ENCODE peak calls at places on chromosomes 4 and X, in eight cellular contexts. Y is choroid plexus epithelial cell, J is fibroblast of villous mesenchyme, K is neural crest cell, G is tibial artery, D is Panc1, C is brain microvascular endothelial cell, X is HFF-Myc. M is an unnamed sample.

GRCh38 chr4:117560329-117560728 is 474.0 kb upstream of the NDST3 start:
- DNase-seq in Y (peak), J (peak), K (no peak), G (no peak), D (peak), C (no peak), X (no peak), M (no peak)

GRCh38 chr4:111632752-111633151 is 512.5 kb upstream of the FAM241A start:
- DNase-seq in Y (peak), J (peak), K (no peak), G (no peak), D (no peak), C (no peak), X (no peak), M (no peak)

GRCh38 chr4:157994863-157995262 is 178.0 kb downstream of the GASK1B start:
- DNase-seq in Y (no peak), J (peak), K (no peak), G (no peak), D (no peak), C (no peak), X (no peak), M (no peak)

GRCh38 chrX:85375333-85375738 is 4.1 kb downstream of the POF1B start:
- DNase-seq in Y (no peak), J (no peak), K (no peak), G (no peak), D (no peak), C (no peak), X (no peak), M (no peak)

GRCh38 chrX:37685452-37686347 is at the start of gene XK:
- DNase-seq in Y (peak), J (peak), K (peak), G (peak), D (no peak), C (peak), X (no peak), M (peak)

GRCh38 chr4:147477439-147477838 is 3.5 kb upstream of the EDNRA start:
- DNase-seq in Y (no peak), J (no peak), K (no peak), G (no peak), D (no peak), C (no peak), X (no peak), M (no peak)

GRCh38 chr4:181006509-181007290 is 1236.5 kb upstream of the TENM3 start:
- DNase-seq in Y (peak), J (no peak), K (no peak), G (no peak), D (no peak), C (no peak), X (no peak), M (no peak)

GRCh38 chrX:119177278-119177677 is 49.7 kb upstream of the KIAA1210 start:
- DNase-seq in Y (no peak), J (no peak), K (no peak), G (no peak), D (no peak), C (no peak), X (no peak), M (no peak)

GRCh38 chrX:78092296-78092695 is 11.8 kb upstream of the PGK1 start:
- DNase-seq in Y (peak), J (peak), K (no peak), G (no peak), D (no peak), C (peak), X (peak), M (no peak)

GRCh38 chrX:3184176-3184930 is 143.1 kb downstream of the ARSF start:
- DNase-seq in Y (peak), J (peak), K (no peak), G (peak), D (no peak), C (peak), X (peak), M (no peak)

GRCh38 chr4:1497189-1497801 is 91.1 kb upstream of the NKX1-1 start:
- DNase-seq in Y (no peak), J (no peak), K (no peak), G (no peak), D (no peak), C (no peak), X (no peak), M (no peak)

GRCh38 chr4:17324431-17324830 is 187.5 kb downstream of the QDPR start:
- DNase-seq in Y (peak), J (peak), K (peak), G (no peak), D (no peak), C (peak), X (no peak), M (no peak)

GRCh38 chrX:80290834-80291233 is 129.4 kb upstream of the TENT5D start:
- DNase-seq in Y (no peak), J (no peak), K (no peak), G (no peak), D (no peak), C (no peak), X (no peak), M (no peak)

GRCh38 chrX:52270453-52271116 is 85.9 kb downstream of the MAGED4 start:
- DNase-seq in Y (no peak), J (no peak), K (no peak), G (no peak), D (no peak), C (no peak), X (no peak), M (no peak)

DNA sequence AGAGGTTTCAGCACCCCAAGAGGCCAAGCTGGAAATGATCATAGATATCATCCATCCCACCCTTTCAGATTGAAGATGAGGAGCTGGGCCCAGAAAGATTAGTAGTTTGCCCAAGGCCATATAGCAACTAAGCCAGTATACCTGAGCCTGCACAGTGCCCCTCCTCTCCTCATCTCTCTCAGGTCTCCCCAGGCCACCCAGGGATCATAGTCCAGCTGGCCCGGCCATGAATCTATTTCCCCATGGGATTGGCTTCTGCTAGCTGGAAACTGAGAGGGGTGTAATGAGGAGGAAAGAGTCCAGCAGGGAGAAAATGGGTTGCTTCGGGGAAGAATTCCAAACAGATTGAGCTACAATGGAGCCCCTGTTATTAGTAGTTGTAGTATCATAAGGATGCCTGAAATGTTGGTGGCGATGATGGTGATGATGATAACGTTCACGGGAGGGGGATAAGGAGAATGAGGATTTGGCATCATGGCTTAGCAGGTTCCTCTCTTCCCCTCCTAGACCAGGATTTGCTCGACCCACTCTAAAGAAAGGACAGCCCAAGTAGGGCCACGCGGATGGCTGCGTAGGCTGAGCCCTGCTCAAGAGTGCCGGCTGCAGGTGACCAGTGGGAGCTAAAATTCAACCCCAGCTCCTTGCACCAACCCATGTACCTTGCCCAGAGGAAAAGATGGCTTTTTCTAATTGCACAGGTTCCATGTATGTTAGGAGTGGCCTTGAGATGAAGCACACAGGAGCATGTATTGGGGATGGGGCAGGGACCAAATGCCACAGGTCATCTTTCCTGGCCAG is 117.8 kb upstream of the PJA1 start:
- DNase-seq in Y (no peak), J (no peak), K (no peak), G (no peak), D (no peak), C (no peak), X (no peak), M (no peak)
- TF ChIP-seq CTCF in Y (peak), J (no peak), K (no peak), G (no peak), D (peak), C (peak), X (no peak), M (no peak)

GRCh38 chr4:137531951-137532868 is at the start of gene PCDH18:
- DNase-seq in Y (peak), J (peak), K (peak), G (peak), D (no peak), C (peak), X (peak), M (peak)

GRCh38 chr4:137532869-137533236 is 559 bp upstream of the PCDH18 start:
- DNase-seq in Y (peak), J (peak), K (no peak), G (no peak), D (no peak), C (no peak), X (no peak), M (no peak)

GRCh38 chr4:137530176-137530575 is 2.1 kb downstream of the PCDH18 start:
- DNase-seq in Y (peak), J (peak), K (no peak), G (no peak), D (no peak), C (peak), X (no peak), M (no peak)

GRCh38 chr4:137529432-137529831 is 2.9 kb downstream of the PCDH18 start:
- DNase-seq in Y (no peak), J (no peak), K (no peak), G (no peak), D (no peak), C (no peak), X (no peak), M (no peak)

DNA sequence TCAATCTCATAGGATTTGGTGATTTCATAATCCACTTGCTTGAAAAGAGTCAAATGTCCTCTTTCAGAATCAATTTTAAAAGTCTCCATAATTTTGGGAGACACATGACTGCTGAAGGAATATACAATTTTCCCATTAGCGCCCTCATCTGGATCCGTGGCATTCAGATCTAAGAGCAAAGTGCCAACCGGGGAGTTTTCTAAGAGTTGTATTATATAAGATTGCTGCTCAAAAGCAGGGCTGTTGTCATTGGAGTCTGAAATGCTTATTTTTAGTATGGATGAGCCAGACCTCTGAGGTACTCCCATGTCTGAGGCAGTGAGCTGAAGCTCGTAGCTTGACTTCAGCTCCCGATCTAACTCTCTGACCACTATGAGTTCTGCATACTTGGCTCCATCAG is 1.2 kb downstream of the PCDH18 start:
- DNase-seq in Y (peak), J (peak), K (no peak), G (no peak), D (no peak), C (peak), X (no peak), M (no peak)
- TF ChIP-seq CTCF in Y (peak), J (peak), K (peak), G (no peak), D (peak), C (peak), X (peak), M (peak)

GRCh38 chrX:8907678-8908077 is 106.5 kb upstream of the FAM9A start:
- DNase-seq in Y (no peak), J (no peak), K (no peak), G (no peak), D (no peak), C (no peak), X (no peak), M (no peak)

GRCh38 chrX:8906299-8906698 is 105.1 kb upstream of the FAM9A start:
- DNase-seq in Y (no peak), J (no peak), K (no peak), G (no peak), D (no peak), C (no peak), X (no peak), M (no peak)
- TF ChIP-seq CTCF in Y (no peak), J (no peak), K (no peak), G (no peak), D (no peak), C (no peak), X (no peak), M (no peak)

GRCh38 chr4:86818845-86819244 is 30.3 kb downstream of the SLC10A6 start:
- DNase-seq in Y (no peak), J (no peak), K (no peak), G (no peak), D (no peak), C (no peak), X (no peak), M (no peak)
- TF ChIP-seq CTCF in Y (peak), J (peak), K (no peak), G (no peak), D (no peak), C (no peak), X (no peak), M (peak)

GRCh38 chr4:167989815-167990214 is 102.5 kb upstream of the ANXA10 start:
- DNase-seq in Y (peak), J (no peak), K (no peak), G (no peak), D (peak), C (no peak), X (no peak), M (no peak)
- TF ChIP-seq CTCF in Y (no peak), J (no peak), K (no peak), G (no peak), D (peak), C (no peak), X (no peak), M (no peak)

GRCh38 chrX:81337805-81338204 is 135.9 kb downstream of the SH3BGRL start:
- DNase-seq in Y (no peak), J (no peak), K (no peak), G (no peak), D (no peak), C (no peak), X (no peak), M (no peak)

GRCh38 chrX:81338924-81339323 is 137.0 kb downstream of the SH3BGRL start:
- DNase-seq in Y (no peak), J (no peak), K (no peak), G (no peak), D (no peak), C (no peak), X (no peak), M (no peak)

GRCh38 chrX:81336455-81337144 is 134.7 kb downstream of the SH3BGRL start:
- DNase-seq in Y (peak), J (no peak), K (no peak), G (no peak), D (no peak), C (no peak), X (no peak), M (no peak)
- TF ChIP-seq CTCF in Y (no peak), J (no peak), K (no peak), G (no peak), D (no peak), C (no peak), X (no peak), M (no peak)

GRCh38 chr4:26235500-26235899 is 85.3 kb upstream of the RBPJ start:
- DNase-seq in Y (peak), J (peak), K (no peak), G (peak), D (no peak), C (no peak), X (no peak), M (no peak)
- TF ChIP-seq CTCF in Y (peak), J (no peak), K (no peak), G (no peak), D (no peak), C (peak), X (no peak), M (no peak)

DNA sequence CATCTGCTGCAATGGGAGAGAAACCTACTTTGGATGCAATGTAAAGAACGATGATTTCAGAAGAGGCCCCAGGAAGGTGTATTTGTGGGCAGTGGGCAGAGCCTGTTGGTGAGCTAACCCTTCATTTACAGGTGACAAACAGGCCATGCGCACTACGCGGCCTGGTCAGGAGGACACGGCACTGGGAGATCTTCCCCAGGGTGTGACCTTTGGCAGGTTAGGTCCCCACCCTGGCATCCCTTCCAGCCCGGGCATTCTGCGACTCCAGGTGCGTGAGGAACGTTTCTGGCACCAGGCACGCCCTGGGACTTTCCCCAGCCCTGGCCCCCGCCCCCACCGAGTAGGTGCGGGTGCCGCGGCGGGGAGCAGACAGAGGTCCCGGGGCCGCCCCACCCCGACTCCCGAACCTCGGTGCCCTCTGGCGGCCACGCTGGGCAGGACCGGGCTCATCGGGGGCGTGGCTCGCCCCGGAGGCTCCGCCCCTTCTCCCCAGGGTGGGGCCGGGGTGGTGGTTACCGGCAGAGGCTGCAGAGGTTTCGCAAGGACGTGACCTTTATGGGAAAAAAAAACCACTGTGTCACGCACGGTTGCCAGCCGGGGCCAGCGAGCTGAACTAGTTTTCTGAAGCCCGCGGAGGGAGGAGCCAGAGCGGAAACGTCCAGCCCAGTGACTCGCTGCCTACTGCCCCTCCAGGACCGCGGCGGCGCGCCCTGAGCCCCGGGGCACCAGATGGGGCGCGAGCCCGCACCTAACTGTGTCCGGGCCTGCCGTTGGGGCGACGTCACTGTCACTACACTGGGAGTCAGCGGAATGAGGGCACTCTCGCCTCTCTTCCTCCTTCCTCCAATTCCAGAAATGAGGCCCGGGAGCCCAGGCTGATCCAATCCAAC is 5.0 kb upstream of the NYX start:
- DNase-seq in Y (peak), J (peak), K (peak), G (peak), D (peak), C (peak), X (no peak), M (peak)
- TF ChIP-seq CTCF in Y (peak), J (peak), K (peak), G (peak), D (peak), C (peak), X (peak), M (peak)

GRCh38 chr4:119627267-119628190 is 1.1 kb downstream of the PDE5A start:
- DNase-seq in Y (peak), J (peak), K (peak), G (peak), D (no peak), C (peak), X (no peak), M (peak)
- TF ChIP-seq CTCF in Y (peak), J (peak), K (peak), G (peak), D (peak), C (no peak), X (no peak), M (peak)